ENCODE peak calls at places on chromosomes 2 and 18, in seven cellular contexts. Y is immature natural killer cell; K is pancreas; F is HTR-8/SVneo; I is stimulated activated CD4-positive, alpha-beta T cell treated with anti-CD3 and anti-CD28 coated beads, TNF-alpha, amount 100 ng/mL, for 1 hour; V is astrocyte of the cerebellum; M is effector memory CD8-positive, alpha-beta T cell. X is an unnamed sample.
A peak's percentile ranks its signal among the peaks of the same experiment; 100 is the strongest.

GRCh38 chr2:237154894-237155851 is 69.5 kb downstream of the COPS8 start:
- DNase-seq in Y (no peak), K (no peak), F (no peak), I (no peak), V (no peak), M (no peak), X (no peak)

GRCh38 chr2:41963661-41964525 is 83.9 kb upstream of the PKDCC start:
- DNase-seq in Y (no peak), K (peak; percentile 44), F (peak; percentile 55), I (no peak), V (no peak), M (no peak), X (no peak)

GRCh38 chr18:9336827-9337226 is 2.3 kb downstream of the TWSG1 start:
- DNase-seq in Y (no peak), K (no peak), F (no peak), I (no peak), V (no peak), M (no peak), X (no peak)

GRCh38 chr2:171521361-171522056 is 765 bp upstream of the CYBRD1 start:
- DNase-seq in Y (no peak), K (no peak), F (no peak), I (no peak), V (no peak), M (no peak), X (no peak)

GRCh38 chr2:220366765-220367164 is 739.3 kb downstream of the SLC4A3 start:
- DNase-seq in Y (no peak), K (no peak), F (no peak), I (no peak), V (no peak), M (no peak), X (no peak)

GRCh38 chr2:224847961-224848850 is 132.0 kb upstream of the CCDC195 start:
- DNase-seq in Y (no peak), K (no peak), F (peak; percentile 37), I (no peak), V (peak; percentile 66), M (no peak), X (no peak)

GRCh38 chr2:234273887-234274584 is 222.8 kb downstream of the ARL4C start:
- DNase-seq in Y (peak; percentile 51), K (no peak), F (no peak), I (no peak), V (no peak), M (no peak), X (no peak)

GRCh38 chr2:239636808-239637207 is 236.0 kb upstream of the HDAC4 start:
- DNase-seq in Y (no peak), K (no peak), F (no peak), I (no peak), V (no peak), M (no peak), X (no peak)

GRCh38 chr2:216911008-216911407 is 51.1 kb upstream of the TNP1 start:
- DNase-seq in Y (no peak), K (no peak), F (no peak), I (no peak), V (no peak), M (no peak), X (no peak)

GRCh38 chr2:161250864-161251436 is 57.3 kb upstream of the PSMD14 start:
- DNase-seq in Y (no peak), K (no peak), F (peak; percentile 72), I (no peak), V (peak; percentile 32), M (no peak), X (peak; percentile 23)

GRCh38 chr2:241741016-241741415 is 6.6 kb downstream of the D2HGDH start:
- DNase-seq in Y (peak; percentile 61), K (no peak), F (no peak), I (no peak), V (no peak), M (peak; percentile 35), X (no peak)

GRCh38 chr2:10393648-10393982 is 54.5 kb downstream of the ODC1 start:
- DNase-seq in Y (no peak), K (no peak), F (no peak), I (no peak), V (no peak), M (no peak), X (no peak)

GRCh38 chr2:191869781-191870180 is 22.9 kb upstream of the CAVIN2 start:
- DNase-seq in Y (no peak), K (no peak), F (no peak), I (no peak), V (no peak), M (no peak), X (no peak)

GRCh38 chr2:43149482-43150107 is 76.8 kb downstream of the ZFP36L2 start:
- DNase-seq in Y (no peak), K (no peak), F (no peak), I (no peak), V (no peak), M (no peak), X (no peak)

GRCh38 chr18:49015886-49016647 is 65.3 kb upstream of the SMAD7 start:
- DNase-seq in Y (no peak), K (no peak), F (no peak), I (no peak), V (no peak), M (no peak), X (no peak)

GRCh38 chr2:145185696-145186095 is 665.8 kb upstream of the ZEB2 start:
- DNase-seq in Y (no peak), K (no peak), F (no peak), I (no peak), V (no peak), M (no peak), X (no peak)

GRCh38 chr2:235000426-235001236 is 48.8 kb downstream of the SH3BP4 start:
- DNase-seq in Y (no peak), K (peak; percentile 75), F (no peak), I (no peak), V (no peak), M (no peak), X (no peak)

GRCh38 chr2:7037340-7038333 is 120.4 kb downstream of the RNF144A start:
- DNase-seq in Y (peak; percentile 23), K (peak; percentile 69), F (no peak), I (no peak), V (peak; percentile 39), M (peak; percentile 50), X (peak; percentile 56)

GRCh38 chr2:191508738-191509137 is 169.2 kb upstream of the NABP1 start:
- DNase-seq in Y (no peak), K (no peak), F (no peak), I (no peak), V (no peak), M (no peak), X (no peak)

GRCh38 chr18:62524443-62525200 is 1.8 kb downstream of the ZCCHC2 start:
- DNase-seq in Y (peak; percentile 53), K (peak; percentile 58), F (no peak), I (no peak), V (no peak), M (peak; percentile 56), X (peak; percentile 21)

GRCh38 chr2:20414806-20415205 is 32.1 kb upstream of the RHOB start:
- DNase-seq in Y (no peak), K (no peak), F (no peak), I (no peak), V (no peak), M (no peak), X (no peak)

GRCh38 chr18:44828080-44828479 is 147.4 kb downstream of the SETBP1 start:
- DNase-seq in Y (no peak), K (no peak), F (no peak), I (no peak), V (no peak), M (no peak), X (no peak)

X was measured in GDM1.